ENCODE peak calls at places on chromosomes 6 and 20, in five cellular contexts. K, D, Y, Z and H are unnamed samples. For H3K4me1, the result is how much of the 10 kb centered on the place peaks cover.

GRCh38 chr6:143964667-143965066 is 43.4 kb downstream of the PLAGL1 start:
- DNase-seq in K (no peak), D (no peak), Y (no peak), Z (no peak), H (no peak)

GRCh38 chr6:85404497-85405174 is 45.2 kb upstream of the NT5E start:
- DNase-seq in K (no peak), D (no peak), Y (no peak), Z (no peak), H (no peak)

GRCh38 chr6:90197854-90198496 is 98.7 kb downstream of the BACH2 start:
- DNase-seq in K (no peak), D (no peak), Y (no peak), Z (no peak), H (no peak)

GRCh38 chr6:169495601-169496000 is 206.2 kb downstream of the WDR27 start:
- DNase-seq in K (no peak), D (no peak), Y (no peak), Z (no peak), H (no peak)

GRCh38 chr6:149271348-149272340 is 45.9 kb upstream of the TAB2 start:
- DNase-seq in K (no peak), D (no peak), Y (peak), Z (no peak), H (no peak)

GRCh38 chr6:28980797-28981390 is 24.2 kb downstream of the ZNF311 start:
- DNase-seq in K (no peak), D (peak), Y (peak), Z (no peak), H (peak)

GRCh38 chr20:10436053-10436699 is 1.1 kb downstream of the SLX4IP start:
- DNase-seq in K (peak), D (no peak), Y (no peak), Z (no peak), H (no peak)

GRCh38 chr20:40678286-40678835 is 10.7 kb downstream of the MAFB start:
- DNase-seq in K (no peak), D (no peak), Y (no peak), Z (no peak), H (no peak)

GRCh38 chr6:5525209-5525608 is 263.9 kb downstream of the FARS2 start:
- DNase-seq in K (no peak), D (no peak), Y (no peak), Z (no peak), H (no peak)

GRCh38 chr6:35797837-35798526 is 859 bp upstream of the CLPS start:
- DNase-seq in K (no peak), D (no peak), Y (no peak), Z (no peak), H (no peak)

GRCh38 chr6:15082708-15083107 is 163.2 kb upstream of the JARID2 start:
- DNase-seq in K (no peak), D (no peak), Y (no peak), Z (no peak), H (no peak)

GRCh38 chr6:75290136-75290535 is 5.5 kb upstream of the TMEM30A start:
- DNase-seq in K (no peak), D (no peak), Y (no peak), Z (no peak), H (no peak)

GRCh38 chr6:149211046-149211571 is 106.4 kb upstream of the TAB2 start:
- DNase-seq in K (no peak), D (no peak), Y (no peak), Z (no peak), H (no peak)

GRCh38 chr6:23180504-23181293 is 611.3 kb downstream of the HDGFL1 start:
- DNase-seq in K (peak), D (peak), Y (no peak), Z (peak), H (no peak)

GRCh38 chr6:7636151-7636550 is 46.2 kb downstream of the SNRNP48 start:
- DNase-seq in K (no peak), D (no peak), Y (no peak), Z (no peak), H (no peak)

GRCh38 chr6:108650325-108650724 is 89.6 kb downstream of the FOXO3 start:
- DNase-seq in K (no peak), D (no peak), Y (no peak), Z (no peak), H (no peak)

GRCh38 chr6:108651781-108652227 is 91.1 kb downstream of the FOXO3 start:
- DNase-seq in K (no peak), D (peak), Y (peak), Z (no peak), H (no peak)

GRCh38 chr6:108651287-108651686 is 90.6 kb downstream of the FOXO3 start:
- DNase-seq in K (no peak), D (no peak), Y (no peak), Z (no peak), H (no peak)

GRCh38 chr6:108652375-108652774 is 91.7 kb downstream of the FOXO3 start:
- DNase-seq in K (no peak), D (no peak), Y (no peak), Z (no peak), H (no peak)

GRCh38 chr6:108650781-108651180 is 90.1 kb downstream of the FOXO3 start:
- DNase-seq in K (no peak), D (no peak), Y (no peak), Z (no peak), H (no peak)
- H3K4me1 ChIP-seq in K (half or more), D (half or more), Y (half or more), Z (half or more), H (under half)

GRCh38 chr6:34531580-34532201 is 24.4 kb downstream of the SPDEF start:
- DNase-seq in K (peak), D (peak), Y (peak), Z (no peak), H (peak)
- H3K27ac ChIP-seq in K (peak), D (no peak), Y (peak), Z (no peak), H (no peak)

GRCh38 chr20:49483018-49483705 is 694 bp upstream of the KCNB1 start:
- DNase-seq in K (no peak), D (no peak), Y (no peak), Z (no peak), H (no peak)
- H3K4me3 ChIP-seq in K (peak), D (peak), Y (peak), Z (no peak), H (no peak)

GRCh38 chr6:10400330-10400729 is 14.5 kb downstream of the TFAP2A start:
- DNase-seq in K (no peak), D (no peak), Y (no peak), Z (no peak), H (no peak)

GRCh38 chr6:10401004-10401536 is 13.8 kb downstream of the TFAP2A start:
- DNase-seq in K (no peak), D (no peak), Y (no peak), Z (no peak), H (no peak)

GRCh38 chr6:10397756-10398438 is 17.0 kb downstream of the TFAP2A start:
- DNase-seq in K (no peak), D (no peak), Y (no peak), Z (peak), H (no peak)

GRCh38 chr6:10398439-10399218 is 16.2 kb downstream of the TFAP2A start:
- DNase-seq in K (no peak), D (no peak), Y (no peak), Z (no peak), H (no peak)

GRCh38 chr6:10399451-10399850 is 15.4 kb downstream of the TFAP2A start:
- DNase-seq in K (no peak), D (no peak), Y (no peak), Z (no peak), H (no peak)
- H3K4me1 ChIP-seq in K (under half), D (under half), Y (under half), Z (under half), H (under half)

GRCh38 chr6:11023032-11023431 is 21.1 kb downstream of the ELOVL2 start:
- DNase-seq in K (no peak), D (no peak), Y (no peak), Z (no peak), H (no peak)

GRCh38 chr6:11018225-11018624 is 25.9 kb downstream of the ELOVL2 start:
- DNase-seq in K (no peak), D (no peak), Y (no peak), Z (no peak), H (no peak)

GRCh38 chr6:11017090-11017489 is 27.0 kb downstream of the ELOVL2 start:
- DNase-seq in K (no peak), D (no peak), Y (no peak), Z (no peak), H (no peak)

GRCh38 chr6:11021714-11022113 is 22.4 kb downstream of the ELOVL2 start:
- DNase-seq in K (no peak), D (no peak), Y (no peak), Z (no peak), H (no peak)

GRCh38 chr6:11021003-11021402 is 23.1 kb downstream of the ELOVL2 start:
- DNase-seq in K (no peak), D (no peak), Y (no peak), Z (no peak), H (no peak)
- H3K27ac ChIP-seq in K (no peak), D (peak), Y (no peak), Z (no peak), H (no peak)